ENCODE peak calls at places on chromosomes 12 and 14, in five cellular contexts. N, J, B, W and T are unnamed samples.

GRCh38 chr14:93010543-93011541 is 87.9 kb downstream of the CHGA start:
- DNase-seq in J (no peak), N (no peak), B (no peak), W (no peak), T (no peak)

GRCh38 chr12:583251-583869 is 79.9 kb downstream of the NINJ2 start:
- DNase-seq in N (no peak), W (no peak), J (no peak), B (no peak), T (no peak)

GRCh38 chr12:26379777-26380467 is 184.5 kb downstream of the SSPN start:
- DNase-seq in W (no peak), B (no peak), J (no peak), N (no peak), T (no peak)

GRCh38 chr12:124422142-124422569 is 127.3 kb downstream of the RFLNA start:
- DNase-seq in B (peak), J (no peak), N (no peak), W (no peak), T (no peak)

GRCh38 chr12:55666508-55666907 is 29.8 kb downstream of the OR10P1 start:
- DNase-seq in B (no peak), W (no peak), J (no peak), N (no peak), T (no peak)

GRCh38 chr12:5590316-5590715 is 158.4 kb downstream of the NTF3 start:
- DNase-seq in N (no peak), J (no peak), B (no peak), W (no peak), T (no peak)

GRCh38 chr12:116123511-116124258 is 153.8 kb downstream of the MED13L start:
- DNase-seq in J (peak), B (no peak), N (peak), W (no peak), T (peak)

GRCh38 chr12:27009926-27010325 is 4.3 kb downstream of the TM7SF3 start:
- DNase-seq in N (peak), B (no peak), J (no peak), W (no peak), T (no peak)

GRCh38 chr14:35240233-35240632 is 51.9 kb upstream of the PSMA6 start:
- DNase-seq in N (no peak), J (no peak), W (no peak), B (no peak), T (no peak)

GRCh38 chr12:77049767-77050353 is 15.5 kb downstream of the E2F7 start:
- DNase-seq in W (no peak), B (peak), N (peak), J (peak), T (peak)

GRCh38 chr12:53195516-53196420 is 11.3 kb downstream of the ITGB7 start:
- DNase-seq in N (no peak), J (no peak), B (peak), W (no peak), T (no peak)

GRCh38 chr12:30880061-30880460 is 46.5 kb upstream of the TSPAN11 start:
- DNase-seq in B (no peak), N (no peak), W (no peak), J (no peak), T (no peak)

GRCh38 chr12:4909734-4910501 is at the start of gene KCNA1:
- DNase-seq in N (peak), W (no peak), J (peak), B (no peak), T (no peak)

GRCh38 chr12:101759396-101760047 is 20.3 kb upstream of the SYCP3 start:
- DNase-seq in B (peak), W (no peak), N (peak), J (peak), T (peak)

GRCh38 chr14:72451081-72451972 is 442.6 kb downstream of the DPF3 start:
- DNase-seq in N (no peak), W (no peak), B (no peak), J (no peak), T (no peak)

GRCh38 chr14:35289623-35290022 is 2.6 kb upstream of the PSMA6 start:
- DNase-seq in J (no peak), N (no peak), W (no peak), B (no peak), T (no peak)

GRCh38 chr12:12273291-12273957 is 6.6 kb upstream of the LRP6 start:
- DNase-seq in J (no peak), W (no peak), B (no peak), N (peak), T (peak)

GRCh38 chr14:37874429-37875109 is 279.1 kb downstream of the TTC6 start:
- DNase-seq in N (peak), J (peak), W (peak), B (peak), T (peak)

GRCh38 chr12:62919827-62920226 is 15.1 kb downstream of the PPM1H start:
- DNase-seq in N (peak), B (peak), J (peak), W (no peak), T (peak)

GRCh38 chr14:23033801-23034497 is 751 bp downstream of the PSMB5 start:
- DNase-seq in B (no peak), N (no peak), J (no peak), W (no peak), T (no peak)

GRCh38 chr14:99684356-99684952 is 356 bp downstream of the CYP46A1 start:
- DNase-seq in N (peak), W (no peak), J (no peak), B (no peak), T (no peak)

GRCh38 chr14:22650960-22651521 is 6.9 kb upstream of the OR6J1 start:
- DNase-seq in W (no peak), J (no peak), N (peak), B (no peak), T (peak)